ENCODE peak calls at places on chromosomes 7 and 10, in seven cellular contexts. C is upper lobe of left lung, U is spleen, S is transverse colon, D is HCT116, Y is H1, W is breast epithelium. F is an unnamed sample.

GRCh38 chr7:82980130-82980529 is 182.6 kb downstream of the PCLO start:
- DNase-seq in C (no peak), U (no peak), S (no peak), D (no peak), Y (no peak), W (no peak), F (no peak)

GRCh38 chr10:72276013-72276387 is 2.3 kb downstream of the DDIT4 start:
- DNase-seq in C (no peak), U (no peak), S (peak), D (peak), Y (no peak), W (peak), F (no peak)

GRCh38 chr7:71746004-71746403 is 614.1 kb downstream of the GALNT17 start:
- DNase-seq in C (no peak), U (no peak), S (no peak), D (no peak), Y (no peak), W (no peak), F (no peak)

GRCh38 chr10:31017534-31018361 is 13.9 kb downstream of the ZNF438 start:
- DNase-seq in C (no peak), U (no peak), S (no peak), D (no peak), Y (no peak), W (no peak), F (no peak)

GRCh38 chr10:66852811-66853210 is 73.0 kb upstream of the LRRTM3 start:
- DNase-seq in C (no peak), U (no peak), S (no peak), D (no peak), Y (no peak), W (no peak), F (no peak)

GRCh38 chr10:759898-760477 is 70.5 kb upstream of the DIP2C start:
- DNase-seq in C (no peak), U (peak), S (no peak), D (no peak), Y (no peak), W (no peak), F (no peak)

GRCh38 chr7:47328392-47329319 is 253.3 kb downstream of the TNS3 start:
- DNase-seq in C (no peak), U (no peak), S (no peak), D (no peak), Y (no peak), W (no peak), F (no peak)

GRCh38 chr7:15972767-15973362 is 286.4 kb upstream of the MEOX2 start:
- DNase-seq in C (no peak), U (no peak), S (peak), D (no peak), Y (no peak), W (no peak), F (no peak)

GRCh38 chr7:119720541-119720940 is 552.4 kb upstream of the KCND2 start:
- DNase-seq in C (no peak), U (no peak), S (no peak), D (peak), Y (no peak), W (no peak), F (no peak)

GRCh38 chr7:8133188-8133848 is 128.6 kb downstream of the ICA1 start:
- DNase-seq in C (no peak), U (no peak), S (no peak), D (no peak), Y (no peak), W (no peak), F (no peak)

GRCh38 chr7:94059747-94060146 is 55.6 kb upstream of the BET1 start:
- DNase-seq in C (no peak), U (no peak), S (no peak), D (no peak), Y (no peak), W (no peak), F (no peak)

GRCh38 chr10:117248700-117249465 is 8.0 kb downstream of the SLC18A2 start:
- DNase-seq in C (no peak), U (no peak), S (no peak), D (no peak), Y (no peak), W (no peak), F (no peak)

GRCh38 chr10:34091796-34092195 is 723.3 kb downstream of the PARD3 start:
- DNase-seq in C (no peak), U (no peak), S (no peak), D (no peak), Y (no peak), W (no peak), F (no peak)

GRCh38 chr7:20539201-20539600 is 76.3 kb upstream of the ABCB5 start:
- DNase-seq in C (no peak), U (no peak), S (no peak), D (peak), Y (no peak), W (no peak), F (no peak)

GRCh38 chr10:12501851-12502525 is 152.6 kb downstream of the CAMK1D start:
- DNase-seq in C (no peak), U (peak), S (no peak), D (no peak), Y (peak), W (no peak), F (peak)

GRCh38 chr10:48463318-48464003 is 141.4 kb downstream of the ARHGAP22 start:
- DNase-seq in C (no peak), U (peak), S (no peak), D (no peak), Y (peak), W (peak), F (no peak)

GRCh38 chr10:1377756-1378397 is 321.7 kb downstream of the WDR37 start:
- DNase-seq in C (no peak), U (no peak), S (no peak), D (no peak), Y (peak), W (no peak), F (no peak)

GRCh38 chr10:31322647-31323046 is 3.6 kb downstream of the ZEB1 start:
- DNase-seq in C (no peak), U (no peak), S (no peak), D (no peak), Y (no peak), W (no peak), F (no peak)

DNA sequence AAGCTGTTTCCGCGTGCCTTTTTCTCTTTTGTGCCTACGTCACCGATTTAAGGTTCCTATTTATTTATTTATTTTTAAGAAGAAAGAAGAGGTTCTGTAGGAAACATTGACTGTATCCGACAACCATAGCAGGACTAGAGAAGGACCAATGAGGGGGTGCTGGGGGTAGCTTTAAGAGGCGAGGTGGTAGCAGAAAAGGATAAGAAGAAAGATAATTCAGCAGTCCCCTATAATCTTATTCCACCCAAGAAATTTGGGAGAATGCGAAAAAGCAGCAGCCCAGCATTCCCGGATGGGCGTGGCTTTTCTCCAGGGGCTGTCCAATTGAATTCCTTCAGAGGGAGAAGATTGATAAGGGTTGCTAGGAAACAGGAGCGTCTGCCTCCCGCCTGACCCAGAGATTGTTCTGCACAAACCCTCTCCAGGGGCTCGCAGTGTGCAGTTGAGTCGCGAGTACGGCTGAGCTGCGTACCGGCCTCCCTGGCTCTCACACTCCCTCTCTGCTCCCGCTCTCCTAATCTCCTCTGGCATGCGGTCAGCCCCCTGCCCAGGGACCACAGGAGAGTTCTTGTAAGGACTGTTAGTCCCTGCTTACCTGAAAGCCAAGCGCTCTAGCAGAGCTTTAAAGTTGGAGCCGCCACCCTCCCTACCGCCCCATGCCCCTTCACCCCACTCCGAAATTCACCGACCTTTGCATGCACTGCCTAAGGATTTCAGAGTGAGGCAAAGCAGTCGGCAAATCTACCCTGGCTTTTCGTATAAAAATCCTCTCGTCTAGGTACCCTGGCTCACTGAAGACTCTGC is at the start of gene GRM3:
- DNase-seq in C (peak), U (no peak), S (no peak), D (no peak), Y (peak), W (no peak), F (no peak)
- H3K4me3 ChIP-seq in C (peak), U (no peak), S (no peak), D (no peak), Y (peak), W (peak), F (peak)

GRCh38 chr10:45000764-45001381 is at the start of gene ZNF22:
- DNase-seq in C (peak), U (peak), S (peak), D (no peak), Y (peak), W (no peak), F (peak)
- TF ChIP-seq POLR2A in C (no peak), U (peak), S (peak), D (no peak), Y (no peak), W (no peak), F (peak)

GRCh38 chr10:110939419-110939818 is 20.0 kb downstream of the SHOC2 start:
- DNase-seq in C (no peak), U (no peak), S (no peak), D (no peak), Y (no peak), W (no peak), F (no peak)
- TF ChIP-seq POLR2AphosphoS5 in C (no peak), U (no peak), S (no peak), D (no peak), Y (no peak), W (no peak), F (no peak)

GRCh38 chr10:70672165-70672992 is at the start of gene ADAMTS14:
- DNase-seq in C (peak), U (peak), S (peak), D (peak), Y (peak), W (no peak), F (no peak)
- H3K4me3 ChIP-seq in C (peak), U (peak), S (peak), D (peak), Y (peak), W (peak), F (no peak)

GRCh38 chr10:120691623-120692022 is 159.5 kb upstream of the WDR11 start:
- DNase-seq in C (no peak), U (no peak), S (no peak), D (no peak), Y (no peak), W (no peak), F (no peak)
- TF ChIP-seq POLR2A in C (no peak), U (no peak), S (no peak), D (no peak), Y (no peak), W (no peak), F (no peak)

GRCh38 chr7:137633133-137633532 is 213.6 kb downstream of the DGKI start:
- DNase-seq in C (no peak), U (no peak), S (no peak), D (no peak), Y (no peak), W (no peak), F (no peak)
- TF ChIP-seq POLR2AphosphoS5 in C (no peak), U (no peak), S (no peak), D (no peak), Y (no peak), W (no peak), F (no peak)

GRCh38 chr7:74028321-74028812 is 394 bp downstream of the ELN start:
- DNase-seq in C (no peak), U (no peak), S (no peak), D (no peak), Y (no peak), W (no peak), F (no peak)
- H3K4me3 ChIP-seq in C (peak), U (peak), S (peak), D (no peak), Y (no peak), W (peak), F (peak)